ENCODE peak calls at places on chromosomes 2 and 18, in seven cellular contexts. T is A549, B is GM12878, U is HCT116, R is GM23338, Y is SK-N-SH, O is HL-60. G is an unnamed sample.

GRCh38 chr2:196849895-196850294 is 40.7 kb upstream of the C2orf66 start:
- DNase-seq in U (no peak), Y (peak), B (no peak), O (no peak), R (peak), T (peak), G (peak)

GRCh38 chr2:71939588-71940535 is 207.8 kb downstream of the CYP26B1 start:
- DNase-seq in B (no peak), T (no peak), O (no peak), Y (no peak), R (no peak), U (no peak), G (no peak)

GRCh38 chr2:4628931-4629565 is 925.7 kb downstream of the DCDC2C start:
- DNase-seq in R (no peak), O (no peak), U (no peak), T (no peak), B (no peak), Y (no peak), G (no peak)

GRCh38 chr2:28411956-28412609 is 19.4 kb downstream of the FOSL2 start:
- DNase-seq in R (no peak), T (no peak), Y (no peak), B (no peak), U (no peak), O (no peak), G (no peak)

GRCh38 chr2:20796374-20796791 is 26.5 kb downstream of the LDAH start:
- DNase-seq in B (no peak), R (no peak), U (no peak), T (peak), Y (no peak), O (no peak), G (no peak)

GRCh38 chr2:105138643-105139042 is 100.8 kb downstream of the MRPS9 start:
- DNase-seq in B (no peak), Y (no peak), U (no peak), T (no peak), O (no peak), R (no peak), G (no peak)

GRCh38 chr2:3611611-3612010 is 16.7 kb downstream of the COLEC11 start:
- DNase-seq in T (no peak), R (no peak), Y (no peak), U (no peak), O (no peak), B (no peak), G (no peak)

GRCh38 chr18:48917579-48918101 is 33.1 kb downstream of the SMAD7 start:
- DNase-seq in T (no peak), R (no peak), O (peak), B (no peak), U (no peak), Y (no peak), G (no peak)

GRCh38 chr18:62485684-62486083 is 37.1 kb upstream of the ZCCHC2 start:
- DNase-seq in B (no peak), R (no peak), O (no peak), Y (no peak), U (peak), T (peak), G (peak)

GRCh38 chr2:145464901-145465300 is 945.0 kb upstream of the ZEB2 start:
- DNase-seq in B (no peak), R (no peak), Y (no peak), T (no peak), U (no peak), O (no peak), G (no peak)

GRCh38 chr2:151638188-151638933 is 95.9 kb downstream of the NEB start:
- DNase-seq in T (peak), R (no peak), B (peak), U (no peak), Y (no peak), O (peak), G (no peak)
- TF ChIP-seq REST in T (no peak), R (no peak), B (no peak), U (no peak), Y (no peak), O (no peak), G (no peak)

DNA sequence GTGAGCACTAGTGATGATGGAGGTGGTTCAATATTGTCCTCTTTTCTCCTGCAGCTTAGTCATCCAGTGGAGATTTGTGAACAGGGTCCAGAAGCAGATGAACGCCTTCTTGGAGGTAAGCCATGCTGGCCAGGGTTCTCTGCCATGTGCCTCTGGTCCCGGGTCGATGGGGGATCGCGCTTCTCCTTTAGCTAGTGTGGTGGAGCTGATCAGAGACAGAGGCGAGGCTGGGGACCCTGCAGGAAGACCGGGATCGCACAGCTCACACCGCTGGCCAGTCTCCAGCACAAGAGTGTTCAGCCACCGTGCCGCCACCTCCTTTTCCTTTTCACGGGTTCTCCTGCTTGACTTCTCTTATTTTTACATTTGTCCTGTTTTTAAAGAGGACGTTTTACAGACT is 243.4 kb downstream of the ALPK2 start:
- DNase-seq in B (no peak), Y (no peak), R (no peak), T (no peak), U (no peak), O (no peak), G (no peak)
- TF ChIP-seq REST in B (no peak), Y (no peak), R (no peak), T (no peak), U (no peak), O (no peak), G (no peak)

DNA sequence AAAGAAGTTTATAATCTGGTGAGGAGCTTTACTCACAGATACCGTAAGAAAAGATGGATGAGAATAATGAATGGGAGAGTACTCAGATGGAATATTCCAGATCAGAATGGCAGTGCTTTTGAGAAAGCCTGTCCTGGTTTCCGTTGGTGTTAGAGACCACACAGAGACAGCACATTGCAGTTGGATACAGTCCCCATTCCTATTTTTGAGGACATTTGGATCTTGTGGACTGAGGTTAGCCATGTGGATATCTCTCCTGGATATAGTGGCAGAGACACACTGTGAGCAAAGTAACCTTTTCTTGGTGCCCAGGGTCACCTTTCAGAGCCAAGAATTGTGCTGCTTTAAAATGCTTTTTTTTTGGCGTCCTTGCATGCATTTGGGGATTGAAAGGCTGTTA is 63.7 kb downstream of the TANC1 start:
- DNase-seq in T (no peak), R (no peak), Y (no peak), B (no peak), O (no peak), U (no peak), G (no peak)
- TF ChIP-seq REST in T (no peak), R (no peak), Y (no peak), B (no peak), O (no peak), U (no peak), G (no peak)

GRCh38 chr18:42839408-42839807 is 276.1 kb downstream of the RIT2 start:
- DNase-seq in U (no peak), T (no peak), O (no peak), B (no peak), Y (no peak), R (no peak), G (no peak)
- TF ChIP-seq REST in U (no peak), T (no peak), O (no peak), B (no peak), Y (no peak), R (no peak), G (no peak)

GRCh38 chr2:74507926-74508520 is 528 bp upstream of the PCGF1 start:
- DNase-seq in T (no peak), U (no peak), O (no peak), B (no peak), Y (peak), R (peak), G (no peak)
- TF ChIP-seq REST in T (no peak), U (no peak), O (no peak), B (no peak), Y (no peak), R (no peak), G (no peak)

DNA sequence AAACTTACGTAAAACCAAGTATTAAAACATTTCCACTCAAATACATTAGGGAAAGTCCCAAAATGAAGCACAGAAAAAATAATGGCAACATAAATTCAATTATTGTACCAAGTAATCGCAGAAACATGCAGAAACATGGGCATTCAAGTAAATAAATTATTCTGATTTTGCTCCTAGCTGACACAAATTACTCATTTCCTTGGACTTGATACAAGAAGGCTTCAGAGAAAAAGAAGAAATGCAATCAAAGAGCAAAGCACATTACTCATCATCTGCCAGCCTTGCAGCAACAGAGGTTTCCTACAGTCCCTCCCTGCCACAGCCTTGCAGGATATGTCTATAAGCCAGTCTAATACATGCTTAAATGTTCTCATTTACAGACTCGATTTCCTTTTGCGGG is 439.8 kb upstream of the LYPD1 start:
- DNase-seq in T (peak), U (no peak), Y (no peak), R (no peak), O (no peak), B (no peak), G (no peak)
- TF ChIP-seq REST in T (no peak), U (no peak), Y (no peak), R (no peak), O (no peak), B (no peak), G (no peak)

GRCh38 chr18:23588836-23589560 is 2.7 kb upstream of the NPC1 start:
- DNase-seq in O (no peak), R (peak), B (no peak), T (no peak), Y (no peak), U (no peak), G (no peak)
- TF ChIP-seq REST in O (no peak), R (no peak), B (no peak), T (no peak), Y (no peak), U (no peak), G (no peak)

G was measured in Panc1.